ENCODE peak calls at places on chromosome 2, in four cellular contexts. I is HCT116, Q is K562, V is HepG2. H is an unnamed sample.

GRCh38 chr2:180980185-180980942 is at the start of gene UBE2E3:
- DNase-seq in I (peak), V (peak), Q (peak), H (no peak)

GRCh38 chr2:20524412-20525040 is 77.7 kb downstream of the RHOB start:
- DNase-seq in Q (peak), V (no peak), I (no peak), H (no peak)

GRCh38 chr2:207617011-207617671 is 8.1 kb downstream of the METTL21A start:
- DNase-seq in I (peak), Q (no peak), V (no peak), H (peak)

GRCh38 chr2:237227190-237227988 is 141.7 kb downstream of the COPS8 start:
- DNase-seq in Q (no peak), V (no peak), I (peak), H (no peak)

GRCh38 chr2:167509585-167509984 is 621.3 kb downstream of the XIRP2 start:
- DNase-seq in V (peak), Q (no peak), I (no peak), H (peak)

GRCh38 chr2:198775737-198776136 is 682.0 kb downstream of the SATB2 start:
- DNase-seq in Q (no peak), I (no peak), V (no peak), H (no peak)

GRCh38 chr2:41038408-41038807 is 586.5 kb upstream of the SLC8A1 start:
- DNase-seq in Q (no peak), I (no peak), V (no peak), H (no peak)

GRCh38 chr2:209638346-209638745 is 133.3 kb upstream of the UNC80 start:
- DNase-seq in V (no peak), I (no peak), Q (no peak), H (peak)

GRCh38 chr2:80548469-80548868 is 243.9 kb upstream of the LRRTM1 start:
- DNase-seq in I (no peak), Q (no peak), V (no peak), H (no peak)

GRCh38 chr2:104406273-104406726 is 447.6 kb upstream of the POU3F3 start:
- DNase-seq in Q (no peak), V (no peak), I (no peak), H (no peak)

GRCh38 chr2:164917296-164917903 is 37.9 kb downstream of the SLC38A11 start:
- DNase-seq in Q (no peak), V (peak), I (peak), H (no peak)

GRCh38 chr2:101367508-101367907 is 19.8 kb downstream of the CREG2 start:
- DNase-seq in Q (no peak), V (no peak), I (no peak), H (no peak)

GRCh38 chr2:191701696-191702095 is 23.8 kb downstream of the NABP1 start:
- DNase-seq in V (no peak), Q (no peak), I (no peak), H (no peak)

GRCh38 chr2:146814971-146815370 is 1029.9 kb upstream of the ACVR2A start:
- DNase-seq in Q (no peak), V (no peak), I (no peak), H (no peak)

GRCh38 chr2:98502556-98503335 is 58.1 kb downstream of the INPP4A start:
- DNase-seq in V (no peak), Q (no peak), I (no peak), H (no peak)

GRCh38 chr2:61065706-61066688 is at the start of gene SANBR:
- DNase-seq in Q (peak), I (peak), V (peak), H (no peak)

GRCh38 chr2:23757686-23758433 is 169.1 kb downstream of the ATAD2B start:
- DNase-seq in Q (peak), V (peak), I (peak), H (peak)
- TF ChIP-seq TCF7L2 in Q (no peak), V (no peak), I (no peak), H (no peak)

DNA sequence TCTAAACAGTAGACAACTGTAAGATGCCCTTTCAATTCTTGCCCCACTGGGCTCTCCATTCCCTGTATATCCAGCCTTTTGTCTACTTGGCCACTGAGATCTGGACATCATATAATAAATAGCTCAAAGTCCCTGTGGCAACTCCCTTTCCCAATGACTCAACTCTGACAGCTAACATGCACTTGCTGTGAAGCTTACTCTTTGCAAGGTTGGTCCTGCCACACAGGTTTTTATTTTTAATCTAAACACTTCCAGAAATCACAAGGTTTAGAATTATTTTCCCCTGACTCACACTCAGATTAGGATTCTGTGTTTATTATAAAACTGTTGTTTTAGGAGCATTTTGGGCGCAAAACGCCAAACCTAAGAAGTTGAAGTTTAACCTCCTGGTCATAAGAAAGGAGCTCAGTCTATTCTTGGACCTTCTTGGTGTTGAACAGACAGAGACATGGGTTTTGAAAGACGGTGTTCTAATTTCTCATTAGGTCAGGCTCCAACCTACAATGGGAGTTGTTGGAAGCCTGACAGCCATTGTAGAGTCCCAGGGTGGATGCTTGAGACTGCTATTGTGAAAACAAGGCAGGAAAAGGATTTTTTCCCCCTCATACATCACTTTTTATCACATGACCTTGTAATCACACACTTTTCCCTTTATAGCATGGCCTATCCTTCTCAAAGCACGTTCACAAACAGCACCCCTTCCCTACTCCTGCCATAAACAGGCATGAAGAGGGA is 124.7 kb upstream of the SERPINE2 start:
- DNase-seq in V (no peak), I (no peak), Q (no peak), H (no peak)
- TF ChIP-seq TCF7L2 in V (no peak), I (no peak), Q (no peak), H (no peak)

GRCh38 chr2:120736955-120737801 is 1.5 kb downstream of the GLI2 start:
- DNase-seq in I (no peak), V (no peak), Q (no peak), H (no peak)
- TF ChIP-seq TCF7L2 in I (no peak), V (no peak), Q (no peak), H (no peak)

DNA sequence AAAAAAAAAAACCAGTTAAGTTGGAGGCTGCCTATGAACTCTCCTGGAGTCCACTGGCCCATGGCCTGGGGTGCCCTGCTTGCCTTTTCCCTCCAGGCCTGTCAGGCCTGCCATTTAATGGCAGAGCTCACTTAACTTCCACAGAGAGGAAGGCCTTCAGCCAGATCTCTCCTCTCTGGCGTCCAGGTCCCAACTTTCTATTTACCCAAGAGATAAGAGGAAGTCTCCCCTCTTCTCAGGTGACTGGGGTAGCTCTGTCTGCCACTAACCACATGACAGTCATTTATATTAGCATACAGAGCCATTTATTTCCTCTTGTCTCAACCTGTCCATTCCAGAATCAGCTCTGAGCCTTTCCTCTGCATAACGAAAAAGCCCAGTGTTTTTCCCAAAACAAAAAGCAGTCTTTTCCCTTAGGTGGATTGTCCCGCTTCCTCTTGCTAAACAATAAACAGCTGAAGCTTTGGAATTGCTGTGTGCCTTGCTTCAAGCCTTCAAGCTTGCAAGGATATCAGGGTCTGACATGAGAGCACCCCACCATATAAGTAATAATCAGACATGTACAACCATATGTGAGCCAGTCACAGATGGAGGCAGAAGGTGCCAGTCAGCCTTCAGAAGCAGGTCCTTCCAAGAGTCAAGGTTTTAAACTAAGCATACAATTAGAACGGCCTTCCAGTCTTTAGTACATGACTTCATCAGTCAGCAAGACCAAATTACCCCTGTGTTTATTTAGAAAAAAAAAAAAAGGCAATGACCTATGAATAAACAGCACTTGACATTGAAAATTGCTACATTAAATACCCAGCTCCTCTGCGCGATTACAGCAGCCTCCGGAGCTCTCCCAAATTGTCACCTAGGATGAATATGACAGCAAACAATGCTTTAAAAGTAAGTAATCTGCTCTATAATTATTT is 71.3 kb upstream of the STPG4 start:
- DNase-seq in V (peak), Q (peak), I (no peak), H (no peak)
- TF ChIP-seq TCF7L2 in V (no peak), Q (no peak), I (no peak), H (no peak)